ENCODE peak calls at places on chromosomes 4 and X, in five cellular contexts. J is nephron progenitor cell, B is left lung, M is GM06990, Z is endothelial cell. S is an unnamed sample.

GRCh38 chr4:1611501-1611870 is 72.6 kb downstream of the FAM53A start:
- DNase-seq in B (no peak), M (no peak), J (no peak), Z (no peak), S (no peak)

GRCh38 chr4:140046573-140046972 is 107.4 kb downstream of the MAML3 start:
- DNase-seq in J (peak), M (no peak), Z (no peak), B (no peak), S (no peak)

GRCh38 chr4:153083447-153083921 is 120.8 kb upstream of the TRIM2 start:
- DNase-seq in B (no peak), Z (peak), M (peak), J (peak), S (no peak)

GRCh38 chr4:76748649-76749048 is 149.3 kb downstream of the SOWAHB start:
- DNase-seq in J (no peak), B (no peak), Z (peak), M (no peak), S (no peak)

GRCh38 chrX:12423346-12423745 is 285.1 kb downstream of the FRMPD4 start:
- DNase-seq in M (no peak), Z (no peak), J (no peak), B (no peak), S (no peak)

GRCh38 chrX:118251251-118251650 is 94.7 kb upstream of the WDR44 start:
- DNase-seq in Z (no peak), M (no peak), B (no peak), J (no peak), S (no peak)

GRCh38 chrX:24668111-24668510 is 21.0 kb upstream of the PCYT1B start:
- DNase-seq in J (no peak), B (no peak), Z (no peak), M (no peak), S (no peak)

GRCh38 chr4:158322119-158322518 is 111.8 kb downstream of the TMEM144 start:
- DNase-seq in B (no peak), J (no peak), M (no peak), Z (no peak), S (no peak)

GRCh38 chr4:80202784-80203553 is 5.7 kb downstream of the PRDM8 start:
- DNase-seq in Z (peak), B (no peak), M (peak), J (peak), S (peak)

GRCh38 chr4:184300816-184301215 is 83.1 kb upstream of the ENPP6 start:
- DNase-seq in Z (no peak), M (no peak), B (no peak), J (no peak), S (no peak)

GRCh38 chr4:162959056-162959455 is 207.6 kb downstream of the NAF1 start:
- DNase-seq in M (no peak), J (peak), Z (no peak), B (no peak), S (no peak)

GRCh38 chr4:5805270-5805669 is 87.6 kb downstream of the CRMP1 start:
- DNase-seq in B (no peak), Z (no peak), J (no peak), M (no peak), S (no peak)

GRCh38 chr4:153084939-153085630 is 119.2 kb upstream of the TRIM2 start:
- DNase-seq in M (peak), J (peak), Z (peak), B (peak), S (peak)

GRCh38 chr4:41026971-41027370 is 187.4 kb downstream of the APBB2 start:
- DNase-seq in M (no peak), B (no peak), Z (no peak), J (no peak), S (no peak)

GRCh38 chr4:98873059-98873458 is 55.9 kb downstream of the EIF4E start:
- DNase-seq in J (no peak), B (no peak), M (no peak), Z (no peak), S (no peak)

GRCh38 chrX:15529165-15529564 is 28.6 kb downstream of the BMX start:
- DNase-seq in J (no peak), M (no peak), B (no peak), Z (no peak), S (no peak)

GRCh38 chr4:16196482-16197393 is 29.5 kb downstream of the TAPT1 start:
- DNase-seq in M (no peak), J (peak), B (no peak), Z (no peak), S (no peak)
- TF ChIP-seq CTCF in M (peak), J (peak), B (peak), Z (no peak), S (no peak)

GRCh38 chr4:123827511-123827910 is 430.9 kb downstream of the SPRY1 start:
- DNase-seq in M (no peak), B (no peak), J (no peak), Z (no peak), S (no peak)

GRCh38 chr4:123824524-123824923 is 427.9 kb downstream of the SPRY1 start:
- DNase-seq in B (no peak), Z (no peak), M (no peak), J (no peak), S (no peak)

GRCh38 chr4:123823244-123823643 is 426.6 kb downstream of the SPRY1 start:
- DNase-seq in J (no peak), B (no peak), M (no peak), Z (no peak), S (no peak)

GRCh38 chr4:123825596-123826291 is 429.1 kb downstream of the SPRY1 start:
- DNase-seq in M (no peak), Z (no peak), B (no peak), J (no peak), S (no peak)

DNA sequence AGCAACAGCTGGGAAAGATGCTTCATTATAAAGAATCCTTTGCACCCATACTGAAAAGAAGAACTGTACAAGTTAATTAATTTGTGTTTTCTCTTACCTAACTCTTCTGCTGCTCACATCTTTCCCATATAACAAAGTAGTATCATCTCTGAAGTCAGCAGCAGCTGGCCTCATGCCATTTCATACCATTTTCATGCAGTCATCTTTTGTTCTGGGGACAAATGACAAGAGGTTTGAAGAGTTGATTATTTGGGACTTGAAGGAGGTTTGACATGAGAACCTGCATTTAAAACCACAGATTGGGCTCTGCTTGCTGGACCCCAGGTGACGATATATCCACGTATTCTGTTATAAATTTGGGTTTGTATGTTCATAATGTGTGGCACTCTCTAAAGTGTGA is 430.3 kb downstream of the SPRY1 start:
- DNase-seq in B (no peak), M (no peak), Z (no peak), J (no peak), S (no peak)
- TF ChIP-seq CTCF in B (no peak), M (no peak), Z (no peak), J (no peak), S (no peak)

DNA sequence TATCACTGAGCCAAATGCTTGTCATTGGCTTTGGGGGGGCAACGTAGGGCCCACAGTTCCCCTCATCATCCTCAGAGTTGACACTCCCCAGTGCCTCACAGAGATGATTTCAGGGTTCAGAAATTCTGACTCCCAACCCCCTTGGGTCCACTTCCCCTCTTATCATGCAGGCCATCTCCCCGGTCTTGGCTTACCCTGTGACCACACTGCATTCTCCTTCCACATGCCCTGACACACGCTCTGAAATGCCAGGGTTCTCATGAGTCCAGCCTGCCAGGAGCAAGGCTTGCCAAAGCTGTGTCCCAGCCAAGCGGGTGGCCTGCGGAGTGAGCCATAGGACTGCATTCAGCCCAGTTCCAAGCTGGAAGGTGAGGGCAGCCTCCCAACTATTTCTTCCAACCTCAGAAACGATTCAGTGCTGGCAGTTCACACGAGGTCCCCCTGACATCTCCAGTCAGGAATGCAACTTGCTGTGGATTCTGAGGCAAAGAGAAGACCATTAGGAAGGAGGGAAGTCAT is 101.2 kb downstream of the SMIM20 start:
- DNase-seq in J (no peak), B (no peak), Z (no peak), M (no peak), S (no peak)
- TF ChIP-seq CTCF in J (no peak), B (no peak), Z (no peak), M (no peak), S (no peak)

DNA sequence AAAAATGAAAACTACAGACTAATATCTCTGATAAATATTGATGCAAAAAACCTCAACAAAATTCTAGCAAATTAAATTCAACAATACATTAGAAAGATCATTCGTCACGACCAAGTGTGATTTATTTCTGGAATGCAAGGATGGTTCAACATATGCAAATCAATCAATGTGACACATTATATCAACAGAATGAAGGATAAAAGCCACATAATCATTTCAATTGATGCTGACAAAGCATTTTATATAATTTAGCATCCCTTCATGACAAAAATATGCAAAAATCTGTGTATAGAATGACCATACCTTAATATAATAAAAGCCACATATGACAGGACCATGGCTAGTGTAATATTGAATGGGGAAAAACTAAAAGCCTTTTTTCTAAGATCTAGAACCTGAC is 457.2 kb upstream of the SPANXN1 start:
- DNase-seq in Z (no peak), M (no peak), B (no peak), J (no peak), S (no peak)
- TF ChIP-seq CTCF in Z (no peak), M (no peak), B (no peak), J (no peak), S (no peak)

S was measured in activated B cell treated with CpG ODN at 0.5 μM for 24 hours.